ENCODE peak calls at places on chromosomes 1 and 21, in ten cellular contexts. G, B, J, Z, A, C, U, W, T and O are unnamed samples.

GRCh38 chr1:81509619-81510018 is 291.1 kb upstream of the ADGRL2 start:
- DNase-seq in C (no peak), B (no peak), Z (no peak), T (no peak), J (peak; percentile 73), U (no peak), G (no peak), W (no peak), A (peak; percentile 76), O (no peak)

GRCh38 chr1:232568331-232568852 is 61.5 kb downstream of the SIPA1L2 start:
- DNase-seq in B (no peak), J (no peak), G (no peak), Z (no peak), C (no peak), A (no peak), W (no peak), T (no peak), U (peak; percentile 47), O (no peak)

GRCh38 chr1:85577421-85578320 is 2.9 kb upstream of the CCN1 start:
- DNase-seq in J (peak; percentile 17), U (peak; percentile 85), A (peak; percentile 51), B (peak; percentile 61), T (no peak), W (no peak), G (peak; percentile 82), Z (peak; percentile 66), C (peak; percentile 47), O (no peak)

GRCh38 chr1:228392111-228392936 is 14.3 kb downstream of the TRIM11 start:
- DNase-seq in Z (peak; percentile 25), B (no peak), G (no peak), J (no peak), W (no peak), C (peak; percentile 17), A (no peak), U (no peak), T (peak; percentile 55), O (peak; percentile 10)

GRCh38 chr1:220813013-220813412 is 26.3 kb downstream of the MTARC1 start:
- DNase-seq in U (no peak), G (no peak), W (no peak), B (peak; percentile 13), C (no peak), Z (no peak), A (no peak), J (no peak), T (peak; percentile 41), O (no peak)

GRCh38 chr1:116983112-116983511 is 18.4 kb upstream of the CD101 start:
- DNase-seq in U (no peak), T (no peak), B (no peak), G (no peak), J (no peak), A (no peak), C (no peak), W (no peak), Z (no peak), O (no peak)

GRCh38 chr1:108644984-108645383 is 15.9 kb downstream of the HENMT1 start:
- DNase-seq in B (no peak), U (no peak), C (no peak), Z (no peak), T (no peak), W (no peak), J (no peak), A (no peak), G (no peak), O (peak; percentile 47)

GRCh38 chr1:208278638-208279037 is 34.5 kb upstream of the PLXNA2 start:
- DNase-seq in A (peak; percentile 23), G (no peak), U (no peak), B (no peak), W (no peak), T (no peak), Z (no peak), C (no peak), J (no peak), O (no peak)

GRCh38 chr1:162056043-162056442 is 13.4 kb upstream of the NOS1AP start:
- DNase-seq in B (peak; percentile 72), J (peak; percentile 50), A (peak; percentile 83), U (peak; percentile 68), W (no peak), G (peak; percentile 76), Z (peak; percentile 56), C (peak; percentile 45), T (peak; percentile 66), O (peak; percentile 61)

GRCh38 chr1:65882091-65882490 is 89.4 kb downstream of the PDE4B start:
- DNase-seq in A (no peak), C (no peak), B (no peak), J (no peak), G (no peak), T (no peak), U (no peak), W (no peak), Z (no peak), O (no peak)

GRCh38 chr1:55716610-55717009 is 501.4 kb upstream of the USP24 start:
- DNase-seq in J (peak; percentile 59), C (no peak), A (no peak), G (peak; percentile 55), T (no peak), Z (no peak), B (no peak), W (no peak), U (peak; percentile 90), O (no peak)

GRCh38 chr1:31007462-31007991 is 58.0 kb downstream of the PUM1 start:
- DNase-seq in J (peak; percentile 82), G (peak; percentile 77), T (no peak), U (peak; percentile 89), A (no peak), C (no peak), W (peak; percentile 84), Z (no peak), B (no peak), O (no peak)

GRCh38 chr21:41712201-41712600 is 54.7 kb downstream of the RIPK4 start:
- DNase-seq in T (no peak), U (no peak), Z (peak; percentile 19), A (peak; percentile 65), G (no peak), B (no peak), W (no peak), C (no peak), J (no peak), O (no peak)

GRCh38 chr1:172905452-172905851 is 145.3 kb downstream of the TNFSF18 start:
- DNase-seq in T (no peak), B (no peak), A (no peak), C (no peak), W (no peak), Z (no peak), G (peak; percentile 76), U (no peak), J (no peak), O (no peak)

GRCh38 chr1:95308276-95308675 is 74.3 kb downstream of the RWDD3 start:
- DNase-seq in B (no peak), G (no peak), C (no peak), T (no peak), J (no peak), W (no peak), U (no peak), Z (no peak), A (no peak), O (no peak)

GRCh38 chr1:95312181-95312580 is 78.2 kb downstream of the RWDD3 start:
- DNase-seq in J (no peak), Z (no peak), A (no peak), C (no peak), W (no peak), G (no peak), T (no peak), U (no peak), B (no peak), O (no peak)

GRCh38 chr1:95311006-95311405 is 77.0 kb downstream of the RWDD3 start:
- DNase-seq in T (no peak), U (no peak), C (no peak), J (peak; percentile 12), Z (no peak), B (no peak), A (no peak), W (no peak), G (no peak), O (no peak)

GRCh38 chr1:95311762-95312161 is 77.8 kb downstream of the RWDD3 start:
- DNase-seq in W (no peak), U (no peak), C (no peak), G (no peak), J (no peak), T (no peak), B (no peak), Z (no peak), A (no peak), O (no peak)

GRCh38 chr1:95309031-95309459 is 75.0 kb downstream of the RWDD3 start:
- DNase-seq in A (peak; percentile 80), W (no peak), T (peak; percentile 59), U (peak; percentile 36), B (peak; percentile 42), G (peak; percentile 50), J (peak; percentile 28), C (no peak), Z (no peak), O (no peak)
- TF ChIP-seq CTCF in A (peak; percentile 84), W (peak; percentile 47), T (peak; percentile 71), U (peak; percentile 66), B (peak; percentile 46), G (peak; percentile 61), J (peak; percentile 63), C (no peak), Z (peak; percentile 54), O (peak; percentile 27)

GRCh38 chr1:230315099-230315498 is 111.0 kb downstream of the PGBD5 start:
- DNase-seq in A (no peak), T (no peak), Z (no peak), J (no peak), B (no peak), G (no peak), C (no peak), W (no peak), U (no peak), O (no peak)
- TF ChIP-seq CTCF in A (no peak), T (no peak), Z (no peak), J (no peak), B (no peak), G (no peak), C (no peak), W (no peak), U (no peak), O (no peak)

GRCh38 chr1:64404202-64404601 is 65.7 kb upstream of the CACHD1 start:
- DNase-seq in T (no peak), W (no peak), Z (no peak), U (no peak), A (no peak), J (no peak), G (no peak), C (no peak), B (no peak), O (no peak)
- TF ChIP-seq CTCF in T (no peak), W (no peak), Z (no peak), U (no peak), A (no peak), J (no peak), G (no peak), C (no peak), B (no peak), O (no peak)

DNA sequence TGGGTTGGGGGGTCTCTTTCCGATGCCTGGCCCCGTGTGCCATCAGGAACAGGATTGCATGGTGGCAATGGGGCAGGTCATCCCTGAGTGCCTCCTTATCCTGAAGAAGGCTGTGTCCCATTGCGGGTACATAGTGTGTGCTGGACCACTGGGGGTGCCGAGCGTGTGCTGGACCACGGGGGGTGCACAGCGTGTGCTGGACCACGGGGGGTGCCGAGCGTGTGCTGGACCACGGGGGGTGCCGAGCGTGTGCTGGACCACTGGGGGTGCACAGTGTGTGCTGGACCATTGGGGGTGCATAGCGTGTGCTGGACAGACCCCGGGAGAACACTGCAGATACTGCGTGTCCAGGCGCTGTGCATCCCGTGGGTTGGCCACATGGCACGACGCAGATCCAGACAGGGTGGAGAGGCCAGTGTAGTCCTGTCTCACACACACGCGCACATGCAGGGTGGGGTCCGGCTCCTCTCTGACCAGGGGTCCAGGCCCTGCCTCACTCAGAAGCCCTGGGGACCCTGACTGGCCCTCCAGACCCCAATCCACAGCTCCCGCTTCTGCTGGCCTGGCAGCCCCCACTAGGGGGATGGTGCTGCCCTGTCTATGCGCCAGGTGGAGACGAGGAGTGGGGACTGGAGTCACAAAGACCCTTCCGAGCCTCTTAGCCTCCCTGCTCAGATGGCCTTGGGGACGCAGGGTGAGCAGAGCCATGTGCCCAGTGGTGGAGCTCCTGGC is 4.3 kb downstream of the SCNN1D start:
- DNase-seq in T (no peak), U (no peak), G (no peak), Z (peak; percentile 45), W (no peak), A (peak; percentile 38), J (no peak), C (no peak), B (no peak), O (peak; percentile 28)
- TF ChIP-seq CTCF in T (no peak), U (no peak), G (no peak), Z (no peak), W (no peak), A (no peak), J (no peak), C (no peak), B (no peak), O (no peak)